ENCODE peak calls at places on chromosomes 2 and 18, in nine cellular contexts. W, E, Z, S, I, K, L, O and V are unnamed samples.
A peak's percentile ranks its signal among the peaks of the same experiment; 100 is the strongest.

GRCh38 chr2:55888941-55889340 is 34.6 kb downstream of the EFEMP1 start:
- DNase-seq in O (no peak), W (peak; percentile 68), E (no peak), Z (no peak), L (no peak), I (peak; percentile 70), S (peak; percentile 46), K (no peak), V (no peak)

GRCh38 chr2:157336137-157336721 is 10.6 kb upstream of the ERMN start:
- DNase-seq in K (peak; percentile 53), E (peak; percentile 36), S (peak; percentile 34), I (no peak), Z (peak; percentile 56), L (peak; percentile 82), W (peak; percentile 49), O (no peak), V (no peak)

GRCh38 chr2:168766600-168766999 is 35.8 kb upstream of the NOSTRIN start:
- DNase-seq in Z (no peak), K (no peak), I (no peak), L (no peak), W (no peak), E (no peak), S (no peak), O (no peak), V (no peak)

GRCh38 chr2:120346667-120347358 is 877 bp downstream of the INHBB start:
- DNase-seq in Z (no peak), I (no peak), L (peak; percentile 55), E (no peak), O (no peak), W (peak; percentile 57), K (peak; percentile 47), S (peak; percentile 65), V (peak; percentile 32)

GRCh38 chr2:146874260-146874658 is 970.6 kb upstream of the ACVR2A start:
- DNase-seq in E (no peak), I (no peak), K (peak; percentile 66), L (no peak), O (no peak), Z (no peak), W (peak; percentile 77), S (no peak), V (no peak)

GRCh38 chr2:11967946-11968465 is 221.6 kb downstream of the LPIN1 start:
- DNase-seq in L (no peak), O (no peak), E (no peak), I (no peak), K (peak; percentile 61), Z (no peak), S (peak; percentile 22), W (peak; percentile 82), V (peak; percentile 64)

GRCh38 chr2:101679037-101679726 is 18.3 kb upstream of the MAP4K4 start:
- DNase-seq in L (no peak), I (no peak), E (no peak), S (peak; percentile 84), W (peak; percentile 83), Z (no peak), K (peak; percentile 86), O (no peak), V (peak; percentile 68)

GRCh38 chr2:45285311-45285710 is 276.1 kb upstream of the SIX2 start:
- DNase-seq in O (no peak), L (no peak), E (no peak), I (no peak), W (peak; percentile 30), K (no peak), S (no peak), Z (no peak), V (no peak)

GRCh38 chr2:15222856-15223255 is 338.3 kb downstream of the NBAS start:
- DNase-seq in O (no peak), K (no peak), Z (no peak), L (no peak), S (no peak), W (no peak), E (no peak), I (no peak), V (no peak)

GRCh38 chr2:11998626-11999378 is 252.4 kb downstream of the LPIN1 start:
- DNase-seq in I (no peak), K (no peak), W (no peak), Z (peak; percentile 44), O (no peak), S (peak; percentile 21), E (no peak), L (no peak), V (no peak)

GRCh38 chr2:53173698-53174455 is 593.7 kb upstream of the CHAC2 start:
- DNase-seq in L (no peak), E (no peak), I (no peak), W (no peak), Z (no peak), K (no peak), S (no peak), O (no peak), V (no peak)

GRCh38 chr2:24972315-24972958 is 682 bp upstream of the DNAJC27 start:
- DNase-seq in K (peak; percentile 44), W (peak; percentile 44), Z (peak; percentile 57), L (peak; percentile 48), O (no peak), I (peak; percentile 66), E (peak; percentile 50), S (no peak), V (no peak)

GRCh38 chr2:26772064-26773001 is 8.2 kb downstream of the SLC35F6 start:
- DNase-seq in I (peak; percentile 94), L (no peak), S (peak; percentile 38), K (peak; percentile 98), W (peak; percentile 94), Z (no peak), E (peak; percentile 94), O (peak; percentile 88), V (no peak)

GRCh38 chr2:176637134-176637496 is 367.9 kb downstream of the MTX2 start:
- DNase-seq in I (no peak), W (no peak), L (no peak), K (no peak), O (no peak), E (no peak), Z (peak; percentile 2), S (no peak), V (no peak)

GRCh38 chr2:145874466-145874865 is 1354.5 kb upstream of the ZEB2 start:
- DNase-seq in I (no peak), L (no peak), O (no peak), K (peak; percentile 54), W (peak; percentile 64), S (peak; percentile 64), E (no peak), Z (no peak), V (peak; percentile 20)

GRCh38 chr2:37250869-37251740 is 19.6 kb downstream of the NDUFAF7 start:
- DNase-seq in Z (no peak), L (no peak), O (no peak), W (no peak), I (no peak), S (no peak), K (no peak), E (no peak), V (no peak)

GRCh38 chr2:226063704-226064390 is 664.3 kb downstream of the NYAP2 start:
- DNase-seq in K (peak; percentile 58), O (no peak), S (peak; percentile 69), L (no peak), I (no peak), W (no peak), Z (no peak), E (no peak), V (peak; percentile 61)

GRCh38 chr2:112700004-112700667 is 20.7 kb upstream of the NT5DC4 start:
- DNase-seq in E (no peak), W (no peak), Z (no peak), I (no peak), S (no peak), L (no peak), O (no peak), K (peak; percentile 50), V (no peak)

GRCh38 chr18:74456017-74456408 is 1.1 kb downstream of the DIPK1C start:
- DNase-seq in I (no peak), Z (no peak), W (no peak), L (no peak), O (no peak), S (no peak), K (no peak), E (no peak), V (no peak)
- H3K4me3 ChIP-seq in I (peak overlapping the region; percentile 50), Z (no peak overlapping the region), W (no peak overlapping the region), L (peak overlapping the region; percentile 77), O (no peak overlapping the region), S (no peak overlapping the region), K (no peak overlapping the region), E (peak overlapping the region; percentile 19), V (no peak overlapping the region)

DNA sequence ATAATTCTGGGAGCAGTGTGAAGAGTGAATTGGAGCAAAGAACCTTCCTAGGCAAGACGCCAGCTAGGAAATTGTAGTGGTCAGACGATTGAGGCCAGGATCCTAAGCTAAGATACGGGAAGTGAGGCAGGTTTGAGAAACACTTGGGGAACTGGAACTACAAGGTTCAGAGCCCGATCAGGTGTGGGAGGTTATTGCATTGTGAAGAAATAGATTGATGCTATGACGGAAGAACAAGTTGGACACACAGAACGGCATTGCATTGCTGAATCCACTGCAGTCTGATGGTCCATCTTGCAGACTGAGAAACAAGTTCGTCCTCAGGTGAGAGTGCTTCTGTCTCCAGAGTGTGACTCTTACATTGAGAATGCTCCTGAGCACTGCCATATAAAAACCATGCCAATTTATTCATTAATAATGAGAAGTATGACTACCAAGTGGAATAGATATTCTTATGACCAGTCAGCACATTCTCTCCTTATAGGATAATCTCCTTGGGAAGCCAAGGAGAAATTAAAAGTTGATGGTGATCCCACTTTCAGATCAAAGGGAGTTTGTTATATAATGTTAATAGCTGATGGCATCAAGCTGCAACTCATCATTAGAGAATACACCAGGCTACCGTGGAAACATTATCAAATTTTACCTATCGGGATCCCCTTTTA is 30.9 kb downstream of the ANTXR1 start:
- DNase-seq in Z (no peak), W (no peak), L (no peak), E (no peak), K (no peak), I (no peak), S (no peak), O (no peak), V (no peak)
- TF ChIP-seq CTCF in Z (no peak), W (no peak), L (no peak), E (no peak), K (no peak), I (no peak), S (no peak), O (no peak), V (no peak)

GRCh38 chr2:104858325-104858978 is 4.5 kb downstream of the POU3F3 start:
- DNase-seq in L (no peak), K (peak; percentile 9), W (no peak), E (no peak), I (no peak), S (no peak), O (no peak), Z (no peak), V (no peak)
- H3K4me3 ChIP-seq in L (no peak overlapping the region), K (no peak overlapping the region), W (no peak overlapping the region), E (no peak overlapping the region), I (no peak overlapping the region), S (no peak overlapping the region), O (no peak overlapping the region), Z (no peak overlapping the region), V (no peak overlapping the region)

DNA sequence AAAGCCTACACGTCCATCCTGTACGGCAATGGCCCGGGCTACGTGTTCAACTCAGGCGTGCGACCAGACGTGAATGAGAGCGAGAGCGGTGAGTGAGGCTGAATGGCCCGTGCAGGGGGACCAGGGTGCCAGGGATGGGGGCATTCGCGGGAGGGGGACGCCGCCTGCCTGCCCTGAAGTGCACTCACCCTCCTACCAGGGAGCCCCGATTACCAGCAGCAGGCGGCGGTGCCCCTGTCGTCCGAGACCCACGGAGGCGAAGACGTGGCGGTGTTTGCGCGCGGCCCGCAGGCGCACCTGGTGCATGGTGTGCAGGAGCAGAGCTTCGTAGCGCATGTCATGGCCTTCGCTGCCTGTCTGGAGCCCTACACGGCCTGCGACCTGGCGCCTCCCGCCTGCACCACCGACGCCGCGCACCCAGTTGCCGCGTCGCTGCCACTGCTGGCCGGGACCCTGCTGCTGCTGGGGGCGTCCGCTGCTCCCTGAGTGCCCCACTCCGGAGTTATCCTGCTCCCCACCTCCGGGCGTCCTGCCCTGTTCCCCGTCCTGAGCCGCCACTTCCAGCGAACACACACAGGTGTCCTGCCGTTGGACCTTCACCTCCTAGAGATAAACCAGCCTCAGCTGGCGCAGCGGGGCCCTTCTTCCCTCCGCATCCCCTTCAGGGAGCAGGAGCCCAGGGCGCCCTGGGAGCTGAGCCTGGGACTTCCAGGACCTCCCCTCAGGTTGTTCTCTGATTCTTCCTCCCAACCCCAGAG is 2.9 kb downstream of the ALPI start:
- DNase-seq in L (peak; percentile 26), I (peak; percentile 55), S (no peak), K (no peak), O (peak; percentile 56), W (no peak), Z (no peak), E (no peak), V (no peak)
- TF ChIP-seq CTCF in L (no peak), I (no peak), S (no peak), K (no peak), O (no peak), W (no peak), Z (no peak), E (no peak), V (no peak)